ENCODE peak calls at places on chromosomes 3 and 15, in five cellular contexts. Q, F, V, P and T are unnamed samples.

GRCh38 chr3:59709702-59710555 is 660.1 kb upstream of the CFAP20DC start:
- DNase-seq in Q (no peak), F (no peak), V (peak; percentile 9), P (no peak), T (peak; percentile 9)

GRCh38 chr3:2735392-2735894 is 374.7 kb downstream of the IL5RA start:
- DNase-seq in Q (peak; percentile 3), F (no peak), V (no peak), P (no peak), T (no peak)

GRCh38 chr3:42709621-42710020 is 7.0 kb upstream of the HHATL start:
- DNase-seq in Q (no peak), F (no peak), V (no peak), P (no peak), T (no peak)

GRCh38 chr3:111072016-111072891 is 638 bp downstream of the NECTIN3 start:
- DNase-seq in Q (no peak), F (peak; percentile 57), V (no peak), P (peak; percentile 14), T (peak; percentile 21)

GRCh38 chr15:84878504-84878903 is 6.0 kb upstream of the SLC28A1 start:
- DNase-seq in Q (peak; percentile 14), F (peak; percentile 90), V (peak; percentile 82), P (peak; percentile 73), T (peak; percentile 28)

GRCh38 chr3:160667452-160667851 is 9.5 kb upstream of the ARL14 start:
- DNase-seq in Q (no peak), F (peak; percentile 77), V (no peak), P (peak; percentile 69), T (no peak)

GRCh38 chr3:182789371-182789770 is 3.9 kb upstream of the ATP11B start:
- DNase-seq in Q (no peak), F (no peak), V (no peak), P (no peak), T (no peak)

GRCh38 chr3:123930426-123930825 is 30.6 kb downstream of the CCDC14 start:
- DNase-seq in Q (no peak), F (no peak), V (no peak), P (no peak), T (no peak)

GRCh38 chr3:183233986-183234385 is 19.1 kb upstream of the B3GNT5 start:
- DNase-seq in Q (no peak), F (no peak), V (no peak), P (no peak), T (no peak)

GRCh38 chr3:15262021-15262420 is 56.0 kb downstream of the CAPN7 start:
- DNase-seq in Q (no peak), F (no peak), V (no peak), P (no peak), T (no peak)

GRCh38 chr15:77516076-77516475 is 95.4 kb downstream of the HMG20A start:
- DNase-seq in Q (no peak), F (no peak), V (no peak), P (no peak), T (no peak)

GRCh38 chr3:72944696-72945095 is 51.9 kb upstream of the PPP4R2 start:
- DNase-seq in Q (no peak), F (no peak), V (no peak), P (no peak), T (no peak)

GRCh38 chr15:66498501-66499386 is 1.2 kb upstream of the SNAPC5 start:
- DNase-seq in Q (no peak), F (peak; percentile 41), V (peak; percentile 61), P (peak; percentile 53), T (peak; percentile 50)

GRCh38 chr15:27473846-27474245 is 502.9 kb downstream of the GABRG3 start:
- DNase-seq in Q (no peak), F (no peak), V (no peak), P (no peak), T (no peak)

GRCh38 chr15:25982736-25983135 is 119.6 kb upstream of the ATP10A start:
- DNase-seq in Q (no peak), F (no peak), V (no peak), P (no peak), T (no peak)

GRCh38 chr3:59482001-59482400 is 432.2 kb upstream of the CFAP20DC start:
- DNase-seq in Q (no peak), F (no peak), V (no peak), P (no peak), T (no peak)

GRCh38 chr3:110955301-110955880 is 116.2 kb upstream of the NECTIN3 start:
- DNase-seq in Q (no peak), F (no peak), V (no peak), P (peak; percentile 25), T (no peak)

GRCh38 chr3:23633261-23633960 is 172.3 kb upstream of the UBE2E1 start:
- DNase-seq in Q (no peak), F (no peak), V (no peak), P (no peak), T (no peak)

GRCh38 chr15:38696120-38696727 is 131.6 kb upstream of the RASGRP1 start:
- DNase-seq in Q (no peak), F (no peak), V (peak; percentile 95), P (no peak), T (peak; percentile 54)

GRCh38 chr3:171936231-171936841 is 93.2 kb downstream of the TMEM212 start:
- DNase-seq in Q (no peak), F (peak; percentile 63), V (peak; percentile 96), P (peak; percentile 61), T (no peak)

GRCh38 chr15:69475769-69476358 is 23.2 kb downstream of the RPLP1 start:
- DNase-seq in Q (peak; percentile 16), F (peak; percentile 94), V (peak; percentile 74), P (peak; percentile 83), T (peak; percentile 63)